ENCODE peak calls at places on chromosome 5, in seven cellular contexts. M is left ventricle myocardium inferior, V is brain microvascular endothelial cell, L is GM10248, C is Calu3, R is chondrocyte, Q is tibial nerve. P is an unnamed sample.

GRCh38 chr5:15621094-15621493 is 121.1 kb downstream of the FBXL7 start:
- DNase-seq in M (no peak), V (no peak), L (no peak), C (no peak), R (no peak), Q (no peak), P (no peak)

GRCh38 chr5:155651-156410 is 35.5 kb upstream of the LRRC14B start:
- DNase-seq in M (no peak), V (no peak), L (no peak), C (no peak), R (peak), Q (no peak), P (no peak)

GRCh38 chr5:28468121-28468520 is 1429.7 kb upstream of the CDH9 start:
- DNase-seq in M (no peak), V (no peak), L (no peak), C (no peak), R (no peak), Q (no peak), P (no peak)

GRCh38 chr5:135441919-135442318 is 5.2 kb downstream of the DCANP1 start:
- DNase-seq in M (no peak), V (no peak), L (no peak), C (no peak), R (no peak), Q (no peak), P (no peak)

GRCh38 chr5:60700347-60700815 is 415 bp upstream of the DEPDC1B start:
- DNase-seq in M (no peak), V (no peak), L (peak), C (no peak), R (no peak), Q (peak), P (peak)

GRCh38 chr5:172748341-172748843 is 22.6 kb downstream of the DUSP1 start:
- DNase-seq in M (peak), V (peak), L (no peak), C (no peak), R (peak), Q (peak), P (peak)

GRCh38 chr5:124902097-124902821 is 155.8 kb upstream of the ZNF608 start:
- DNase-seq in M (no peak), V (peak), L (peak), C (peak), R (no peak), Q (no peak), P (no peak)

GRCh38 chr5:65722575-65723424 is 795 bp downstream of the NLN start:
- DNase-seq in M (no peak), V (peak), L (peak), C (peak), R (no peak), Q (no peak), P (peak)

GRCh38 chr5:122183098-122183794 is 53.9 kb downstream of the ZNF474 start:
- DNase-seq in M (peak), V (peak), L (no peak), C (peak), R (no peak), Q (peak), P (peak)

GRCh38 chr5:5198111-5198510 is 58.0 kb downstream of the ADAMTS16 start:
- DNase-seq in M (no peak), V (no peak), L (no peak), C (no peak), R (no peak), Q (no peak), P (no peak)

GRCh38 chr5:103066346-103066745 is 53.6 kb downstream of the GIN1 start:
- DNase-seq in M (no peak), V (no peak), L (no peak), C (no peak), R (no peak), Q (no peak), P (no peak)

GRCh38 chr5:1637639-1638481 is 114.1 kb upstream of the LPCAT1 start:
- DNase-seq in M (no peak), V (no peak), L (peak), C (no peak), R (peak), Q (no peak), P (no peak)

GRCh38 chr5:178355662-178356061 is 123.1 kb upstream of the PHYKPL start:
- DNase-seq in M (no peak), V (no peak), L (no peak), C (no peak), R (peak), Q (no peak), P (no peak)

GRCh38 chr5:34599471-34600117 is 56.5 kb upstream of the RAI14 start:
- DNase-seq in M (no peak), V (peak), L (no peak), C (no peak), R (no peak), Q (no peak), P (no peak)

GRCh38 chr5:81787843-81788242 is 36.9 kb upstream of the SSBP2 start:
- DNase-seq in M (no peak), V (peak), L (no peak), C (no peak), R (no peak), Q (peak), P (peak)

GRCh38 chr5:126961702-126962101 is 68.7 kb downstream of the MARCHF3 start:
- DNase-seq in M (no peak), V (no peak), L (no peak), C (no peak), R (no peak), Q (no peak), P (no peak)

GRCh38 chr5:102036927-102037326 is 259.2 kb downstream of the SLCO4C1 start:
- DNase-seq in M (no peak), V (no peak), L (no peak), C (no peak), R (no peak), Q (no peak), P (no peak)

GRCh38 chr5:54136666-54137440 is 173.5 kb downstream of the ARL15 start:
- DNase-seq in M (no peak), V (no peak), L (no peak), C (no peak), R (no peak), Q (no peak), P (peak)

GRCh38 chr5:10542151-10542550 is 21.7 kb upstream of the ANKRD33B start:
- DNase-seq in M (no peak), V (no peak), L (no peak), C (no peak), R (no peak), Q (no peak), P (no peak)

GRCh38 chr5:169875091-169875727 is 105.1 kb downstream of the INSYN2B start:
- DNase-seq in M (no peak), V (no peak), L (no peak), C (no peak), R (no peak), Q (peak), P (peak)

GRCh38 chr5:36902353-36902752 is 25.8 kb downstream of the NIPBL start:
- DNase-seq in M (no peak), V (no peak), L (no peak), C (no peak), R (no peak), Q (no peak), P (no peak)

GRCh38 chr5:23284656-23285055 is 222.8 kb upstream of the PRDM9 start:
- DNase-seq in M (no peak), V (no peak), L (no peak), C (no peak), R (no peak), Q (no peak), P (no peak)

GRCh38 chr5:124461857-124462423 is 284.5 kb downstream of the ZNF608 start:
- DNase-seq in M (no peak), V (no peak), L (no peak), C (no peak), R (no peak), Q (no peak), P (no peak)

GRCh38 chr5:170055606-170056005 is 50.1 kb upstream of the FOXI1 start:
- DNase-seq in M (no peak), V (no peak), L (no peak), C (no peak), R (no peak), Q (no peak), P (no peak)

GRCh38 chr5:171152382-171152781 is 156.7 kb upstream of the TLX3 start:
- DNase-seq in M (no peak), V (peak), L (no peak), C (no peak), R (no peak), Q (no peak), P (no peak)

GRCh38 chr5:95631991-95632675 is 12.2 kb downstream of the GPR150 start:
- DNase-seq in M (no peak), V (peak), L (no peak), C (no peak), R (no peak), Q (no peak), P (no peak)

GRCh38 chr5:55218966-55219365 is 8.1 kb downstream of the MCIDAS start:
- DNase-seq in M (no peak), V (no peak), L (no peak), C (peak), R (no peak), Q (no peak), P (no peak)

GRCh38 chr5:119398713-119399492 is 43.1 kb downstream of the TNFAIP8 start:
- DNase-seq in M (peak), V (no peak), L (no peak), C (no peak), R (no peak), Q (peak), P (peak)

GRCh38 chr5:124888050-124888506 is 141.6 kb upstream of the ZNF608 start:
- DNase-seq in M (no peak), V (peak), L (no peak), C (peak), R (no peak), Q (no peak), P (no peak)

GRCh38 chr5:148179234-148179824 is 11.0 kb downstream of the SPINK14 start:
- DNase-seq in M (no peak), V (peak), L (peak), C (peak), R (no peak), Q (no peak), P (no peak)

GRCh38 chr5:127930311-127930710 is 153.3 kb upstream of the SLC12A2 start:
- DNase-seq in M (no peak), V (peak), L (no peak), C (peak), R (no peak), Q (no peak), P (no peak)

GRCh38 chr5:81183811-81184748 is 49.0 kb upstream of the CKMT2 start:
- DNase-seq in M (no peak), V (no peak), L (no peak), C (no peak), R (no peak), Q (no peak), P (no peak)

GRCh38 chr5:88695232-88695631 is 187.8 kb downstream of the MEF2C start:
- DNase-seq in M (no peak), V (no peak), L (no peak), C (no peak), R (no peak), Q (no peak), P (no peak)
- TF ChIP-seq CTCF in M (no peak), V (no peak), L (no peak), C (no peak), R (no peak), Q (no peak), P (no peak)

GRCh38 chr5:176538505-176538806 is 1.3 kb upstream of the RNF44 start:
- DNase-seq in M (no peak), V (no peak), L (no peak), C (no peak), R (no peak), Q (no peak), P (no peak)
- TF ChIP-seq CTCF in M (no peak), V (no peak), L (no peak), C (no peak), R (peak), Q (no peak), P (no peak)

GRCh38 chr5:159965031-159965837 is 43.7 kb upstream of the TTC1 start:
- DNase-seq in M (peak), V (peak), L (peak), C (peak), R (no peak), Q (peak), P (peak)
- TF ChIP-seq CTCF in M (peak), V (peak), L (peak), C (peak), R (peak), Q (peak), P (peak)

GRCh38 chr5:67793418-67793817 is 422.1 kb upstream of the PIK3R1 start:
- DNase-seq in M (no peak), V (no peak), L (no peak), C (no peak), R (no peak), Q (no peak), P (no peak)
- TF ChIP-seq CTCF in M (no peak), V (no peak), L (no peak), C (no peak), R (peak), Q (no peak), P (no peak)

DNA sequence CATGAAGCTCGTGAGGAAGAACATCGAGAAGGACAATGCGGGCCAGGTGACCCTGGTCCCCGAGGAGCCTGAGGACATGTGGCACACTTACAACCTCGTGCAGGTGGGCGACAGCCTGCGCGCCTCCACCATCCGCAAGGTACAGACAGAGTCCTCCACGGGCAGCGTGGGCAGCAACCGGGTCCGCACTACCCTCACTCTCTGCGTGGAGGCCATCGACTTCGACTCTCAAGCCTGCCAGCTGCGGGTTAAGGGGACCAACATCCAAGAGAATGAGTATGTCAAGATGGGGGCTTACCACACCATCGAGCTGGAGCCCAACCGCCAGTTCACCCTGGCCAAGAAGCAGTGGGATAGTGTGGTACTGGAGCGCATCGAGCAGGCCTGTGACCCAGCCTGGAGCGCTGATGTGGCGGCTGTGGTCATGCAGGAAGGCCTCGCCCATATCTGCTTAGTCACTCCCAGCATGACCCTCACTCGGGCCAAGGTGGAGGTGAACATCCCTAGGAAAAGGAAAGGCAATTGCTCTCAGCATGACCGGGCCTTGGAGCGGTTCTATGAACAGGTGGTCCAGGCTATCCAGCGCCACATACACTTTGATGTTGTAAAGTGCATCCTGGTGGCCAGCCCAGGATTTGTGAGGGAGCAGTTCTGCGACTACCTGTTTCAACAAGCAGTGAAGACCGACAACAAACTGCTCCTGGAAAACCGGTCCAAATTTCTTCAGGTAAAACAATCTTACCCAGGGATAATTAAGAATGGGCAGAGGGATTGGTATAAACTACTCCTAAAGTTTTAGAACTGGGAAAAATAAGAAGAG is 12.9 kb downstream of the ITGA1 start:
- DNase-seq in M (peak), V (peak), L (peak), C (peak), R (peak), Q (peak), P (peak)
- TF ChIP-seq CTCF in M (peak), V (peak), L (no peak), C (no peak), R (peak), Q (no peak), P (no peak)

GRCh38 chr5:150513375-150514309 is 5.7 kb downstream of the NDST1 start:
- DNase-seq in M (no peak), V (no peak), L (no peak), C (no peak), R (no peak), Q (no peak), P (no peak)
- TF ChIP-seq CTCF in M (peak), V (peak), L (no peak), C (no peak), R (peak), Q (no peak), P (no peak)

P was measured in uterus.